ENCODE peak calls at places on chromosomes 3 and 15, in six cellular contexts. X is stomach, U is transverse colon, W is K562, O is breast epithelium, V is H1. J is an unnamed sample.

GRCh38 chr3:151086484-151087456 is 1.3 kb downstream of the MED12L start:
- DNase-seq in X (peak), U (peak), W (no peak), O (peak), V (no peak), J (peak)

GRCh38 chr3:98968824-98969223 is 67.3 kb upstream of the DCBLD2 start:
- DNase-seq in X (no peak), U (no peak), W (no peak), O (no peak), V (no peak), J (no peak)

GRCh38 chr15:82129769-82130168 is 84.0 kb upstream of the MEX3B start:
- DNase-seq in X (no peak), U (no peak), W (no peak), O (no peak), V (no peak), J (no peak)

GRCh38 chr15:53536479-53537120 is 222.9 kb downstream of the WDR72 start:
- DNase-seq in X (no peak), U (no peak), W (no peak), O (no peak), V (no peak), J (no peak)

GRCh38 chr15:81942157-81942556 is 103.7 kb downstream of the MEX3B start:
- DNase-seq in X (no peak), U (no peak), W (no peak), O (no peak), V (no peak), J (no peak)

GRCh38 chr15:33145447-33145846 is 49.1 kb downstream of the FMN1 start:
- DNase-seq in X (no peak), U (no peak), W (no peak), O (peak), V (no peak), J (no peak)

GRCh38 chr3:11085078-11085840 is 69.0 kb upstream of the HRH1 start:
- DNase-seq in X (no peak), U (no peak), W (no peak), O (no peak), V (no peak), J (no peak)

GRCh38 chr3:152320201-152320617 is 51.5 kb downstream of the MBNL1 start:
- DNase-seq in X (no peak), U (no peak), W (peak), O (no peak), V (no peak), J (no peak)

GRCh38 chr3:82080792-82081191 is 319.3 kb upstream of the GBE1 start:
- DNase-seq in X (no peak), U (no peak), W (no peak), O (no peak), V (no peak), J (no peak)

GRCh38 chr3:64268926-64269325 is 43.7 kb upstream of the PRICKLE2 start:
- DNase-seq in X (no peak), U (no peak), W (no peak), O (no peak), V (no peak), J (no peak)

GRCh38 chr3:68560728-68561127 is 371.6 kb downstream of the TAFA4 start:
- DNase-seq in X (no peak), U (no peak), W (no peak), O (no peak), V (no peak), J (no peak)

GRCh38 chr15:78209646-78210348 is 24.6 kb downstream of the ACSBG1 start:
- DNase-seq in X (peak), U (peak), W (no peak), O (no peak), V (no peak), J (no peak)

GRCh38 chr15:90862964-90863721 is 5.2 kb upstream of the FURIN start:
- DNase-seq in X (no peak), U (no peak), W (no peak), O (no peak), V (no peak), J (no peak)

GRCh38 chr15:68376447-68377060 is 55.4 kb downstream of the ITGA11 start:
- DNase-seq in X (no peak), U (no peak), W (no peak), O (no peak), V (no peak), J (no peak)

GRCh38 chr3:183825380-183826161 is at the start of gene MAP6D1:
- DNase-seq in X (no peak), U (peak), W (no peak), O (no peak), V (peak), J (peak)

GRCh38 chr15:73522011-73522410 is 79.0 kb downstream of the REC114 start:
- DNase-seq in X (no peak), U (no peak), W (no peak), O (no peak), V (no peak), J (no peak)

GRCh38 chr15:45855907-45856579 is 221.2 kb downstream of the SQOR start:
- DNase-seq in X (no peak), U (no peak), W (no peak), O (no peak), V (no peak), J (no peak)

GRCh38 chr15:88257311-88257901 is 867 bp upstream of the NTRK3 start:
- DNase-seq in X (no peak), U (no peak), W (no peak), O (no peak), V (no peak), J (no peak)

GRCh38 chr3:194727435-194728128 is 41.9 kb downstream of the FAM43A start:
- DNase-seq in X (no peak), U (no peak), W (no peak), O (no peak), V (no peak), J (no peak)

GRCh38 chr15:40498418-40498817 is 27.6 kb downstream of the CHST14 start:
- DNase-seq in X (no peak), U (no peak), W (no peak), O (no peak), V (no peak), J (no peak)

GRCh38 chr3:50256978-50257890 is 11.7 kb upstream of the SEMA3B start:
- DNase-seq in X (peak), U (peak), W (no peak), O (no peak), V (no peak), J (no peak)

GRCh38 chr15:65869954-65870871 is 922 bp downstream of the RAB11A start:
- DNase-seq in X (peak), U (peak), W (peak), O (peak), V (no peak), J (no peak)

GRCh38 chr15:25849431-25849921 is 13.7 kb downstream of the ATP10A start:
- DNase-seq in X (no peak), U (no peak), W (no peak), O (peak), V (no peak), J (no peak)

GRCh38 chr3:195240171-195240701 is 30.7 kb downstream of the XXYLT1 start:
- DNase-seq in X (no peak), U (no peak), W (no peak), O (no peak), V (no peak), J (no peak)

GRCh38 chr3:158713094-158713499 is 19.2 kb downstream of the RARRES1 start:
- DNase-seq in X (peak), U (peak), W (no peak), O (no peak), V (no peak), J (no peak)

GRCh38 chr15:70093481-70094309 is 4.0 kb downstream of the TLE3 start:
- DNase-seq in X (peak), U (peak), W (no peak), O (peak), V (no peak), J (no peak)

GRCh38 chr3:186452517-186452916 is 90.5 kb upstream of the DGKG start:
- DNase-seq in X (peak), U (no peak), W (no peak), O (no peak), V (no peak), J (no peak)

GRCh38 chr15:58331562-58331902 is 100.3 kb upstream of the LIPC start:
- DNase-seq in X (no peak), U (no peak), W (no peak), O (no peak), V (no peak), J (no peak)

GRCh38 chr3:177729939-177730700 is 532.8 kb upstream of the TBL1XR1 start:
- DNase-seq in X (no peak), U (no peak), W (no peak), O (peak), V (no peak), J (no peak)

GRCh38 chr15:97504031-97504430 is 456.5 kb upstream of the ARRDC4 start:
- DNase-seq in X (no peak), U (no peak), W (no peak), O (no peak), V (no peak), J (no peak)

GRCh38 chr15:62119224-62119925 is 45.7 kb downstream of the C2CD4B start:
- DNase-seq in X (no peak), U (no peak), W (no peak), O (no peak), V (no peak), J (no peak)

GRCh38 chr3:153350420-153350819 is 188.4 kb downstream of the RAP2B start:
- DNase-seq in X (no peak), U (no peak), W (no peak), O (no peak), V (no peak), J (no peak)

GRCh38 chr15:37217567-37217966 is 117.2 kb upstream of the MEIS2 start:
- DNase-seq in X (no peak), U (no peak), W (no peak), O (no peak), V (no peak), J (no peak)

GRCh38 chr15:77513226-77513625 is 92.5 kb downstream of the HMG20A start:
- DNase-seq in X (no peak), U (no peak), W (no peak), O (no peak), V (no peak), J (no peak)

GRCh38 chr15:85543741-85544155 is 163.3 kb downstream of the AKAP13 start:
- DNase-seq in X (peak), U (peak), W (no peak), O (peak), V (peak), J (no peak)
- TF ChIP-seq POLR2AphosphoS5 in X (peak), U (peak), W (no peak), O (no peak), V (no peak), J (no peak)

GRCh38 chr3:129662230-129662629 is 55.8 kb upstream of the PLXND1 start:
- DNase-seq in X (no peak), U (no peak), W (no peak), O (no peak), V (no peak), J (no peak)

GRCh38 chr3:129663045-129663446 is 56.6 kb upstream of the PLXND1 start:
- DNase-seq in X (no peak), U (no peak), W (no peak), O (peak), V (peak), J (no peak)

GRCh38 chr3:129665024-129665768 is 58.7 kb upstream of the PLXND1 start:
- DNase-seq in X (no peak), U (no peak), W (no peak), O (no peak), V (no peak), J (no peak)

GRCh38 chr3:129661766-129662165 is 55.3 kb upstream of the PLXND1 start:
- DNase-seq in X (no peak), U (no peak), W (no peak), O (no peak), V (no peak), J (no peak)

GRCh38 chr3:129664040-129664646 is 57.7 kb upstream of the PLXND1 start:
- DNase-seq in X (no peak), U (no peak), W (no peak), O (no peak), V (no peak), J (no peak)
- TF ChIP-seq POLR2A in X (no peak), U (no peak), W (no peak), O (no peak), V (no peak), J (no peak)

DNA sequence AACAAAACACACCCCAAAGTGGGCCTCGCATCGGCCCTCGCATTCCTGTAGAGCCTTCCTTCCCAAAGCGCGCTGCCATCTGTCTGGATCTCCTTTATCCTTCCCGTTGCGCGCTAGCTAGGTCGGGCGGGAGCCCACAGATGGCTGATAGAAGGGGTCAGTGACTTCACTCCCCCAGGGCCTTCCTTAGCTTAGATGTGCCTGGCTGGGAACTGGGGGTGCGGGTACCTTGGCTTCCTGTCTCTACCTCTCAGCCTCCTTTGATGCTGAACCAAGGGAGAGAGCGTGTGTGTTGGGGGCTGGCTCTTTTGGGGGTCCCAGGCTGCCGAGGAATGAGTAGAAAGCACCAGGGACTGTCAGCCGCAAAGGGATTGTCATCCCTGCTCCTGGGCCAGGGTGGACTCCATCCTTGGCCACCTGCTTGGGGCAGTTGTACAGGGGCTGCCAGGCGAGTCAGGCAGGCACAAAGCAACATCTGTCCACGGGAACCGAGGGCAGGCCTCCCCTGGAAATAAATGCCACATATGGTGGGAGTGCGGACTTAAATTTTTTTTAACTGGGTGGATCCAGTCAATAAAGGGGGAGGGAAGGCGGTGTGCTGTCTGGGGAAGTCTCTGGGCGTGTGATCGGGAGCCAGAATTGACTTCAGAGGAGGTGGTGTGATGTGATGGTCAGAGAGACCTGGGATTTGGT is 1.9 kb downstream of the SMAD3 start:
- DNase-seq in X (no peak), U (no peak), W (no peak), O (no peak), V (no peak), J (no peak)
- TF ChIP-seq POLR2AphosphoS5 in X (no peak), U (no peak), W (no peak), O (no peak), V (no peak), J (no peak)

GRCh38 chr3:129224984-129225393 is 24.4 kb upstream of the COPG1 start:
- DNase-seq in X (peak), U (peak), W (no peak), O (peak), V (no peak), J (no peak)
- TF ChIP-seq POLR2A in X (no peak), U (peak), W (no peak), O (no peak), V (no peak), J (no peak)

GRCh38 chr3:79602385-79602784 is 165.4 kb downstream of the ROBO1 start:
- DNase-seq in X (no peak), U (no peak), W (no peak), O (no peak), V (no peak), J (no peak)
- TF ChIP-seq POLR2AphosphoS5 in X (no peak), U (no peak), W (no peak), O (no peak), V (no peak), J (no peak)

DNA sequence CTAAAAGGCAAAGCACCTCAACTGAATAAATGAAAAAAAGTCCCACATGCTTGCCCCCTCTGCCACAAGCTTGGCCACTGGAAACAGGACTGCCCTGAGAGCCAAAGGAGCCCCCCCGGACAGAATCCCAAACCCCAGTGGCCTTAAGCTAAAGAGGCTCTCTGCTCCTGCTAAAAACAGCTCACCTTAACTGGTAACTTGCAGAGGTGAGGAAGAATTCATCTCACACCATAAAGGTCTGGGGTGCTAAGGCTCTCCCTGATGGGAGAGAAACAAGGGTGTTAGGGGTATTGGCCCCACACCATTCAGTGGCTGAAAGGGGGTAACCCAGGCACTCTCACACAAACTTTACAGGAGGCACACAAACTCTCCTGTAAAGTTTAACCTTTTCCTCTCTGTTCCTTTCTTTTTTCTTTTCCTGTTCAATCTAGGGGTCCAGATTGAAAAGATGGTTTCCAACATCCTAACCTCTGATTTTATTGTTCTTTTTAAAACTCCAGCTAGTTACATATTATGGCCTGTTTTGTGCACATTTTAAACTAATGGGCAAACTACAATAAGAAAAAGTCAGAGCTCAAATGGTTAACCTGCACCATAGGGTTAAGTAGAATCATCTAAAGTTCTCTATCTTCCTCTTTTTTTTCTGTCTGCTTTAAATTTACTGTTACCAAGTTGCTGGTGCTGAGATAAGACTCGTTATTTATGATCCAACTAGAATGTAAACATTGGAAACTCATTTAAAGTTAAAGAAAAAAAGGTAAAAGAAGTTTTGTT is 19.9 kb downstream of the TRANK1 start:
- DNase-seq in X (no peak), U (no peak), W (no peak), O (no peak), V (no peak), J (no peak)
- TF ChIP-seq POLR2A in X (no peak), U (no peak), W (no peak), O (no peak), V (no peak), J (no peak)

GRCh38 chr3:16466822-16467221 is 46.7 kb downstream of the RFTN1 start:
- DNase-seq in X (no peak), U (no peak), W (no peak), O (no peak), V (no peak), J (no peak)

GRCh38 chr3:16464499-16465150 is 48.9 kb downstream of the RFTN1 start:
- DNase-seq in X (no peak), U (no peak), W (no peak), O (no peak), V (no peak), J (no peak)

GRCh38 chr3:16468114-16469098 is 45.1 kb downstream of the RFTN1 start:
- DNase-seq in X (no peak), U (no peak), W (no peak), O (no peak), V (no peak), J (no peak)

GRCh38 chr3:16470590-16470989 is 42.9 kb downstream of the RFTN1 start:
- DNase-seq in X (no peak), U (no peak), W (no peak), O (no peak), V (no peak), J (no peak)

GRCh38 chr3:16467368-16467767 is 46.1 kb downstream of the RFTN1 start:
- DNase-seq in X (no peak), U (no peak), W (no peak), O (no peak), V (no peak), J (no peak)
- TF ChIP-seq POLR2AphosphoS5 in X (no peak), U (no peak), W (no peak), O (no peak), V (no peak), J (no peak)

J was measured in GM12892.